ENCODE peak calls at places on chromosomes 11 and 22, in seven cellular contexts. S is progenitor cell of endocrine pancreas; W is Right ventricle myocardium superior; B is NCI-H1436; Y is T-helper 9 cell; H is stimulated activated CD4-positive, alpha-beta T cell treated with anti-CD3 and anti-CD28 coated beads, TNF-alpha, amount 100 ng/mL, for 1 hour; F is WTC11. Q is an unnamed sample.
A peak's percentile ranks its signal among the peaks of the same experiment; 100 is the strongest.

GRCh38 chr22:19890502-19891349 is 36.1 kb upstream of the GNB1L start:
- DNase-seq in H (no peak), B (no peak), F (no peak), W (no peak), Y (no peak), S (no peak), Q (no peak)

GRCh38 chr22:43199541-43199940 is 12.6 kb upstream of the TTLL12 start:
- DNase-seq in Y (no peak), F (no peak), S (no peak), B (no peak), H (no peak), W (no peak), Q (no peak)

GRCh38 chr11:112889446-112889845 is 71.8 kb upstream of the NCAM1 start:
- DNase-seq in Y (no peak), F (no peak), S (no peak), H (no peak), W (no peak), B (no peak), Q (no peak)

GRCh38 chr11:68099474-68100405 is 21.4 kb downstream of the CHKA start:
- DNase-seq in Y (no peak), H (no peak), B (no peak), W (no peak), S (peak; percentile 20), F (no peak), Q (no peak)

GRCh38 chr22:43449205-43449830 is 37.5 kb downstream of the MPPED1 start:
- DNase-seq in B (no peak), S (no peak), W (no peak), F (peak; percentile 32), Y (no peak), H (no peak), Q (no peak)

GRCh38 chr22:20015971-20016733 is 471 bp downstream of the ARVCF start:
- DNase-seq in F (peak; percentile 69), W (peak; percentile 49), S (peak; percentile 31), H (no peak), Y (peak; percentile 22), B (no peak), Q (no peak)

GRCh38 chr11:63543711-63544110 is 7.1 kb downstream of the PLAAT4 start:
- DNase-seq in F (no peak), Y (no peak), S (no peak), W (no peak), H (no peak), B (no peak), Q (no peak)

GRCh38 chr22:46053563-46054090 is 76.7 kb upstream of the WNT7B start:
- DNase-seq in F (no peak), B (peak; percentile 66), W (peak; percentile 89), Y (peak; percentile 36), S (no peak), H (no peak), Q (peak; percentile 82)

GRCh38 chr11:1856306-1857005 is 3.6 kb downstream of the LSP1 start:
- DNase-seq in H (no peak), B (no peak), W (no peak), S (no peak), F (no peak), Y (no peak), Q (no peak)

GRCh38 chr11:103968685-103969084 is 67.8 kb upstream of the DDI1 start:
- DNase-seq in Y (no peak), H (no peak), W (no peak), F (no peak), B (no peak), S (no peak), Q (no peak)

GRCh38 chr11:74670171-74670570 is 61.1 kb downstream of the CHRDL2 start:
- DNase-seq in B (no peak), S (no peak), F (no peak), Y (no peak), W (no peak), H (no peak), Q (no peak)

GRCh38 chr11:1574256-1575242 is 2.5 kb upstream of the DUSP8 start:
- DNase-seq in Y (peak; percentile 54), S (peak; percentile 62), H (no peak), B (peak; percentile 88), W (peak; percentile 74), F (peak; percentile 66), Q (peak; percentile 58)

GRCh38 chr11:67277231-67277961 is 11.1 kb downstream of the GRK2 start:
- DNase-seq in S (no peak), B (peak; percentile 80), F (peak; percentile 83), W (peak; percentile 96), Y (peak; percentile 86), H (peak; percentile 83), Q (peak; percentile 93)

GRCh38 chr11:130737866-130738431 is 178.3 kb downstream of the SNX19 start:
- DNase-seq in W (peak; percentile 82), H (no peak), S (no peak), B (no peak), F (no peak), Y (no peak), Q (peak; percentile 78)

GRCh38 chr11:11148104-11148509 is 204.9 kb downstream of the CSNK2A3 start:
- DNase-seq in W (peak; percentile 88), S (no peak), B (no peak), H (no peak), Y (no peak), F (peak; percentile 66), Q (peak; percentile 77)

GRCh38 chr11:109023029-109023428 is 358.2 kb downstream of the DDX10 start:
- DNase-seq in Y (no peak), W (no peak), B (no peak), S (no peak), F (no peak), H (no peak), Q (no peak)

GRCh38 chr22:21444701-21445436 is 22.3 kb upstream of the TMEM191C start:
- DNase-seq in B (no peak), S (no peak), F (peak; percentile 8), W (peak; percentile 31), H (no peak), Y (no peak), Q (no peak)

GRCh38 chr22:17829691-17830040 is 55.4 kb upstream of the BID start:
- DNase-seq in S (no peak), Y (no peak), W (no peak), B (no peak), H (no peak), F (no peak), Q (no peak)

GRCh38 chr22:24841261-24841660 is 35.2 kb downstream of the SGSM1 start:
- DNase-seq in Y (no peak), F (no peak), S (no peak), H (no peak), B (no peak), W (no peak), Q (no peak)

GRCh38 chr11:132134322-132134721 is 763.9 kb downstream of the NTM start:
- DNase-seq in B (no peak), W (no peak), F (no peak), H (no peak), Y (no peak), S (no peak), Q (no peak)

GRCh38 chr11:92886243-92886905 is 83.1 kb upstream of the MTNR1B start:
- DNase-seq in F (peak; percentile 32), B (peak; percentile 57), H (no peak), S (peak; percentile 49), W (no peak), Y (no peak), Q (no peak)

GRCh38 chr11:95925011-95925410 is 1.1 kb upstream of the MTMR2 start:
- DNase-seq in F (no peak), Y (no peak), S (no peak), H (no peak), W (no peak), B (no peak), Q (no peak)

GRCh38 chr11:67177399-67178281 is 58.6 kb downstream of the KDM2A start:
- DNase-seq in B (no peak), H (no peak), Y (no peak), W (no peak), S (no peak), F (no peak), Q (no peak)

GRCh38 chr11:65574147-65574962 is 1.5 kb upstream of the EHBP1L1 start:
- DNase-seq in W (peak; percentile 95), H (peak; percentile 77), S (peak; percentile 72), Y (peak; percentile 80), F (peak; percentile 90), B (peak; percentile 54), Q (peak; percentile 94)

GRCh38 chr11:1598816-1599215 is 722 bp upstream of the KRTAP5-2 start:
- DNase-seq in S (no peak), F (no peak), H (no peak), W (no peak), Y (no peak), B (no peak), Q (no peak)

GRCh38 chr11:85826096-85826855 is 15.3 kb upstream of the SYTL2 start:
- DNase-seq in F (peak; percentile 43), H (no peak), W (peak; percentile 55), B (peak; percentile 15), Y (no peak), S (no peak), Q (peak; percentile 24)

GRCh38 chr11:37313266-37313665 is 715.2 kb upstream of the RAG2 start:
- DNase-seq in W (no peak), F (no peak), B (no peak), H (no peak), S (no peak), Y (no peak), Q (no peak)

GRCh38 chr11:76794371-76795284 is 11.5 kb downstream of the TSKU start:
- DNase-seq in S (no peak), F (no peak), W (no peak), H (no peak), Y (no peak), B (no peak), Q (no peak)

Q was measured in left ventricle myocardium inferior.